ENCODE peak calls at places on chromosome 1, in eight cellular contexts. One of them, this sample, is unnamed.

GRCh38 chr1:33727310-33727709 is 136.6 kb upstream of the HMGB4 start:
- DNase-seq in sigmoid colon: no peak
- DNase-seq in heart right ventricle: no peak
- DNase-seq in fibroblast of the aortic adventitia: no peak
- DNase-seq in GM13976: no peak
- DNase-seq in psoas muscle: no peak
- DNase-seq in GM12864: no peak
- DNase-seq in DND-41: no peak
- DNase-seq in this sample: peak

GRCh38 chr1:59805564-59805963 is 9.2 kb upstream of the HOOK1 start:
- DNase-seq in fibroblast of the aortic adventitia: no peak
- DNase-seq in GM13976: no peak
- DNase-seq in GM12864: no peak
- DNase-seq in heart right ventricle: no peak
- DNase-seq in psoas muscle: no peak
- DNase-seq in DND-41: no peak
- DNase-seq in sigmoid colon: no peak
- DNase-seq in this sample: no peak

GRCh38 chr1:155002479-155003226 is at the start of gene ZBTB7B:
- DNase-seq in DND-41: no peak
- DNase-seq in heart right ventricle: no peak
- DNase-seq in fibroblast of the aortic adventitia: no peak
- DNase-seq in sigmoid colon: no peak
- DNase-seq in GM13976: peak
- DNase-seq in GM12864: no peak
- DNase-seq in psoas muscle: peak
- DNase-seq in this sample: peak

GRCh38 chr1:40314721-40315238 is 2.3 kb downstream of the COL9A2 start:
- DNase-seq in DND-41: no peak
- DNase-seq in sigmoid colon: no peak
- DNase-seq in GM12864: no peak
- DNase-seq in GM13976: peak
- DNase-seq in fibroblast of the aortic adventitia: no peak
- DNase-seq in heart right ventricle: no peak
- DNase-seq in psoas muscle: no peak
- DNase-seq in this sample: no peak

GRCh38 chr1:21547876-21548275 is 38.7 kb downstream of the ALPL start:
- DNase-seq in sigmoid colon: no peak
- DNase-seq in DND-41: no peak
- DNase-seq in fibroblast of the aortic adventitia: no peak
- DNase-seq in psoas muscle: no peak
- DNase-seq in GM12864: no peak
- DNase-seq in heart right ventricle: no peak
- DNase-seq in GM13976: no peak
- DNase-seq in this sample: no peak

GRCh38 chr1:109803901-109804331 is 40.2 kb upstream of the EPS8L3 start:
- DNase-seq in psoas muscle: no peak
- DNase-seq in sigmoid colon: peak
- DNase-seq in heart right ventricle: no peak
- DNase-seq in fibroblast of the aortic adventitia: peak
- DNase-seq in DND-41: peak
- DNase-seq in GM13976: no peak
- DNase-seq in GM12864: no peak
- DNase-seq in this sample: peak

GRCh38 chr1:20446796-20447195 is 39.2 kb downstream of the CAMK2N1 start:
- DNase-seq in DND-41: no peak
- DNase-seq in GM13976: no peak
- DNase-seq in fibroblast of the aortic adventitia: peak
- DNase-seq in psoas muscle: no peak
- DNase-seq in heart right ventricle: no peak
- DNase-seq in sigmoid colon: no peak
- DNase-seq in GM12864: no peak
- DNase-seq in this sample: no peak

GRCh38 chr1:93437976-93438605 is 9.8 kb upstream of the FNBP1L start:
- DNase-seq in sigmoid colon: no peak
- DNase-seq in fibroblast of the aortic adventitia: peak
- DNase-seq in psoas muscle: no peak
- DNase-seq in heart right ventricle: no peak
- DNase-seq in DND-41: no peak
- DNase-seq in GM12864: peak
- DNase-seq in GM13976: peak
- DNase-seq in this sample: peak

GRCh38 chr1:21292991-21293536 is 2.8 kb upstream of the ECE1 start:
- DNase-seq in heart right ventricle: no peak
- DNase-seq in DND-41: no peak
- DNase-seq in fibroblast of the aortic adventitia: no peak
- DNase-seq in GM12864: peak
- DNase-seq in psoas muscle: no peak
- DNase-seq in sigmoid colon: no peak
- DNase-seq in GM13976: peak
- DNase-seq in this sample: no peak

GRCh38 chr1:175307160-175307559 is 114.6 kb upstream of the KIAA0040 start:
- DNase-seq in GM12864: no peak
- DNase-seq in GM13976: peak
- DNase-seq in DND-41: no peak
- DNase-seq in psoas muscle: no peak
- DNase-seq in sigmoid colon: no peak
- DNase-seq in heart right ventricle: no peak
- DNase-seq in fibroblast of the aortic adventitia: no peak
- DNase-seq in this sample: no peak

GRCh38 chr1:94554611-94555010 is 13.1 kb upstream of the F3 start:
- DNase-seq in DND-41: no peak
- DNase-seq in sigmoid colon: no peak
- DNase-seq in fibroblast of the aortic adventitia: no peak
- DNase-seq in heart right ventricle: no peak
- DNase-seq in GM12864: no peak
- DNase-seq in GM13976: no peak
- DNase-seq in psoas muscle: no peak
- DNase-seq in this sample: no peak

GRCh38 chr1:214377886-214378285 is 96.9 kb downstream of the SMYD2 start:
- DNase-seq in fibroblast of the aortic adventitia: peak
- DNase-seq in GM12864: no peak
- DNase-seq in heart right ventricle: no peak
- DNase-seq in psoas muscle: no peak
- DNase-seq in sigmoid colon: no peak
- DNase-seq in DND-41: no peak
- DNase-seq in GM13976: no peak
- DNase-seq in this sample: no peak

GRCh38 chr1:159247266-159247665 is 42.6 kb downstream of the ACKR1 start:
- DNase-seq in DND-41: no peak
- DNase-seq in sigmoid colon: no peak
- DNase-seq in GM13976: no peak
- DNase-seq in fibroblast of the aortic adventitia: no peak
- DNase-seq in GM12864: no peak
- DNase-seq in heart right ventricle: no peak
- DNase-seq in psoas muscle: no peak
- DNase-seq in this sample: no peak

GRCh38 chr1:220045356-220046051 is 801 bp downstream of the EPRS1 start:
- DNase-seq in fibroblast of the aortic adventitia: peak
- DNase-seq in GM13976: no peak
- DNase-seq in psoas muscle: no peak
- DNase-seq in GM12864: no peak
- DNase-seq in DND-41: peak
- DNase-seq in sigmoid colon: no peak
- DNase-seq in heart right ventricle: no peak
- DNase-seq in this sample: peak

GRCh38 chr1:233673947-233674431 is 60.1 kb downstream of the KCNK1 start:
- DNase-seq in sigmoid colon: no peak
- DNase-seq in GM13976: no peak
- DNase-seq in psoas muscle: no peak
- DNase-seq in heart right ventricle: no peak
- DNase-seq in GM12864: no peak
- DNase-seq in fibroblast of the aortic adventitia: no peak
- DNase-seq in DND-41: no peak
- DNase-seq in this sample: no peak

GRCh38 chr1:174982971-174983689 is 16.6 kb upstream of the CACYBP start:
- DNase-seq in psoas muscle: no peak
- DNase-seq in DND-41: peak
- DNase-seq in fibroblast of the aortic adventitia: peak
- DNase-seq in heart right ventricle: no peak
- DNase-seq in sigmoid colon: no peak
- DNase-seq in GM13976: no peak
- DNase-seq in GM12864: no peak
- DNase-seq in this sample: peak

GRCh38 chr1:185238447-185238846 is 78.6 kb downstream of the IVNS1ABP start:
- DNase-seq in sigmoid colon: no peak
- DNase-seq in heart right ventricle: no peak
- DNase-seq in fibroblast of the aortic adventitia: peak
- DNase-seq in GM12864: no peak
- DNase-seq in psoas muscle: no peak
- DNase-seq in DND-41: no peak
- DNase-seq in GM13976: no peak
- DNase-seq in this sample: peak

GRCh38 chr1:196860323-196860884 is 27.4 kb upstream of the CFHR4 start:
- DNase-seq in fibroblast of the aortic adventitia: no peak
- DNase-seq in DND-41: no peak
- DNase-seq in psoas muscle: no peak
- DNase-seq in GM13976: no peak
- DNase-seq in sigmoid colon: no peak
- DNase-seq in GM12864: no peak
- DNase-seq in heart right ventricle: no peak
- DNase-seq in this sample: no peak
- TF ChIP-seq CTCF in fibroblast of the aortic adventitia: no peak
- TF ChIP-seq CTCF in DND-41: no peak
- TF ChIP-seq CTCF in psoas muscle: no peak
- TF ChIP-seq CTCF in GM13976: no peak
- TF ChIP-seq CTCF in sigmoid colon: no peak
- TF ChIP-seq CTCF in GM12864: no peak
- TF ChIP-seq CTCF in heart right ventricle: no peak
- TF ChIP-seq CTCF in this sample: no peak

DNA sequence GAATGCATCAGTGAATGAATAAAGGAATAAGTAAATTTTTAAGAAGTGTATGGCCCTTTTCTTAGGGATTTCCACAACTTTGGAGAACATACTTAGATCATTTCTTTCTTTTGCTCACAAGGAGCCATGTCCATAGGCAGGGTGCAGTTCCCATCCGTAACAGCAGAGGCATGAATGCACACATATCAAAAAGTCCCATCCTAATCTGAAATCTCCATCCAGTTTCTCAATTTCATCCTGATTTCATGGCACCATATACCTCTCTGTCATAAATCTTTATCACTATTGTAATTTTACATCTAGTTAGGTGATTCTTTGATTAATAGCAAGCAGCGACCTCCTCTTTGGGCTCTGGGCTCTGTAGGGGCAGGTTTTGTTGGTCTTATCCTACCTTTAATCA is 359.2 kb downstream of the RRAGC start:
- DNase-seq in psoas muscle: no peak
- DNase-seq in GM12864: no peak
- DNase-seq in heart right ventricle: no peak
- DNase-seq in fibroblast of the aortic adventitia: peak
- DNase-seq in GM13976: no peak
- DNase-seq in sigmoid colon: no peak
- DNase-seq in DND-41: no peak
- DNase-seq in this sample: no peak
- TF ChIP-seq CTCF in psoas muscle: peak
- TF ChIP-seq CTCF in GM12864: peak
- TF ChIP-seq CTCF in heart right ventricle: no peak
- TF ChIP-seq CTCF in fibroblast of the aortic adventitia: peak
- TF ChIP-seq CTCF in GM13976: no peak
- TF ChIP-seq CTCF in sigmoid colon: no peak
- TF ChIP-seq CTCF in DND-41: peak
- TF ChIP-seq CTCF in this sample: peak

GRCh38 chr1:28910379-28911125 is 3.8 kb upstream of the EPB41 start:
- DNase-seq in fibroblast of the aortic adventitia: no peak
- DNase-seq in DND-41: no peak
- DNase-seq in psoas muscle: no peak
- DNase-seq in GM13976: no peak
- DNase-seq in GM12864: no peak
- DNase-seq in heart right ventricle: no peak
- DNase-seq in sigmoid colon: no peak
- DNase-seq in this sample: no peak

GRCh38 chr1:28915036-28915895 is 897 bp downstream of the EPB41 start:
- DNase-seq in fibroblast of the aortic adventitia: peak
- DNase-seq in DND-41: peak
- DNase-seq in sigmoid colon: no peak
- DNase-seq in GM12864: no peak
- DNase-seq in GM13976: peak
- DNase-seq in psoas muscle: no peak
- DNase-seq in heart right ventricle: no peak
- DNase-seq in this sample: peak

GRCh38 chr1:28913786-28914227 is 562 bp upstream of the EPB41 start:
- DNase-seq in GM12864: no peak
- DNase-seq in fibroblast of the aortic adventitia: no peak
- DNase-seq in sigmoid colon: no peak
- DNase-seq in GM13976: no peak
- DNase-seq in DND-41: no peak
- DNase-seq in heart right ventricle: no peak
- DNase-seq in psoas muscle: no peak
- DNase-seq in this sample: no peak

GRCh38 chr1:28917757-28918118 is 3.4 kb downstream of the EPB41 start:
- DNase-seq in sigmoid colon: no peak
- DNase-seq in psoas muscle: no peak
- DNase-seq in GM13976: no peak
- DNase-seq in GM12864: no peak
- DNase-seq in DND-41: no peak
- DNase-seq in heart right ventricle: no peak
- DNase-seq in fibroblast of the aortic adventitia: no peak
- DNase-seq in this sample: no peak

GRCh38 chr1:28914228-28915035 is at the start of gene EPB41:
- DNase-seq in GM12864: peak
- DNase-seq in heart right ventricle: peak
- DNase-seq in fibroblast of the aortic adventitia: peak
- DNase-seq in psoas muscle: peak
- DNase-seq in DND-41: peak
- DNase-seq in GM13976: peak
- DNase-seq in sigmoid colon: peak
- DNase-seq in this sample: peak
- TF ChIP-seq CTCF in GM12864: no peak
- TF ChIP-seq CTCF in heart right ventricle: no peak
- TF ChIP-seq CTCF in fibroblast of the aortic adventitia: no peak
- TF ChIP-seq CTCF in psoas muscle: no peak
- TF ChIP-seq CTCF in DND-41: no peak
- TF ChIP-seq CTCF in GM13976: no peak
- TF ChIP-seq CTCF in sigmoid colon: no peak
- TF ChIP-seq CTCF in this sample: no peak

DNA sequence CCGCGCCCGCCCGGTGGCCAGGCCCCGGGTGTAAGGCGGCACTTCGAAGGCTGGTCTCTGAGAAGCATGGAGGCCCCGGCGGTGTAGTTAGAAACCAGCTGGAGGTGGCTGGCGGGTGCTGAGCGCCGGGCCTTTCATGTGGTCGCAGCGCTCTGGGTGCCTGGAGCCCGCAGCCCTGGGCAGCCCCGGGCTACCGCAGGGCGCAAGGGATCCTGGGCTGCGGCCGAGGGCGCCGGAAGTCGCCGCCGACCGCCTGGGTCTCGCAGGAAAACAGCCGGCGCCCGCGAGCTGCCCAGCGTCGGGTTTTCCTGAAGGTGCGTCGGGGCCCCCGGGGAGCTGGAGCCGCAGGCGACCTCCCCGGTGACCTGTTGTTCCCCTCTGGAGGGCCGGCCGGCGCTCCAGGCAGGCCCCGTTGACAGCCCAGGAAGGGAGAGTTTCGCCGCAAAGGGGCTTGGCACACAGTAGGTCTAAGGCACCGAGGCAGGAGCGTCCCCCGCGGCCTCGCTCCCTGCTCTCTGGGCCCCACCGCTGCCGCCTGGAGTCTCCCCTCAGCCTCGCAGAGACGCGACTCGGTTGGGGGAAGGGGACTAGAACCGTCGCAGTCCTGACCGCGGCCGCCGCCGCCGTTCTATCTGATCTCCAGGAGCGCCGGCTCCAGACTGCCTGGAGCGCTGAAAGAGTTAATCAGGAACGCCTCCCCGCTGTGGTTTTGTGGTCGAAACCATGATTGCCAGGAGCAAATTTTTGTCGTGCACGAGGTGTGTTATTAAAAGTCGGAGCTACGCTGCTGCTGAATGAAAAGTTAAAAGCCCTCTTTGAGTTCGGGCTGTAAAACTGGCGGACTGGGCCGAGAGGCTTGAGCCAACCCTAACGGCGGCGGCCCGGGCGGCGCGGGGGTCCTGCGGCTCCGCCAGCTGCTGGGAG is 2.8 kb downstream of the GRHL3 start:
- DNase-seq in GM13976: peak
- DNase-seq in heart right ventricle: peak
- DNase-seq in sigmoid colon: peak
- DNase-seq in DND-41: peak
- DNase-seq in psoas muscle: peak
- DNase-seq in GM12864: peak
- DNase-seq in fibroblast of the aortic adventitia: peak
- DNase-seq in this sample: peak
- TF ChIP-seq CTCF in GM13976: no peak
- TF ChIP-seq CTCF in heart right ventricle: no peak
- TF ChIP-seq CTCF in sigmoid colon: no peak
- TF ChIP-seq CTCF in DND-41: peak
- TF ChIP-seq CTCF in psoas muscle: no peak
- TF ChIP-seq CTCF in GM12864: no peak
- TF ChIP-seq CTCF in fibroblast of the aortic adventitia: no peak
- TF ChIP-seq CTCF in this sample: no peak